ENCODE peak calls at places on chromosomes 4 and X, in seven cellular contexts. T is astrocyte of the cerebellum, C is brain microvascular endothelial cell, B is neural progenitor cell, E is GM13977, D is endothelial cell, Y is esophagus squamous epithelium. H is an unnamed sample.
A peak's percentile ranks its signal among the peaks of the same experiment; 100 is the strongest.

GRCh38 chr4:5361968-5362367 is 310.7 kb downstream of the STK32B start:
- DNase-seq in T (no peak), C (no peak), B (peak; percentile 60), E (no peak), D (peak; percentile 15), Y (no peak), H (no peak)

GRCh38 chr4:92184566-92184965 is 119.2 kb upstream of the GRID2 start:
- DNase-seq in T (no peak), C (no peak), B (no peak), E (no peak), D (no peak), Y (no peak), H (no peak)

GRCh38 chr4:149765630-149766029 is 50.0 kb downstream of the IQCM start:
- DNase-seq in T (peak; percentile 4), C (peak; percentile 54), B (no peak), E (no peak), D (no peak), Y (no peak), H (no peak)

GRCh38 chr4:89836031-89836777 is 757 bp downstream of the SNCA start:
- DNase-seq in T (no peak), C (no peak), B (peak; percentile 31), E (peak; percentile 15), D (peak; percentile 9), Y (no peak), H (no peak)

GRCh38 chr4:152065545-152065944 is 304.7 kb upstream of the GATB start:
- DNase-seq in T (no peak), C (no peak), B (no peak), E (no peak), D (no peak), Y (no peak), H (no peak)

GRCh38 chr4:72564184-72564583 is 4.8 kb downstream of the ADAMTS3 start:
- DNase-seq in T (no peak), C (no peak), B (no peak), E (no peak), D (no peak), Y (no peak), H (peak; percentile 44)

GRCh38 chrX:12245650-12246645 is 107.7 kb downstream of the FRMPD4 start:
- DNase-seq in T (peak; percentile 49), C (peak; percentile 73), B (no peak), E (no peak), D (no peak), Y (no peak), H (peak; percentile 30)

GRCh38 chr4:8544282-8544681 is 35.9 kb upstream of the GPR78 start:
- DNase-seq in T (no peak), C (no peak), B (no peak), E (no peak), D (no peak), Y (no peak), H (no peak)

GRCh38 chr4:158810487-158811215 is 41.8 kb downstream of the FNIP2 start:
- DNase-seq in T (peak; percentile 97), C (peak; percentile 98), B (peak; percentile 17), E (no peak), D (no peak), Y (no peak), H (peak; percentile 75)

GRCh38 chrX:72060196-72060974 is 71.3 kb downstream of the RTL5 start:
- DNase-seq in T (no peak), C (no peak), B (peak; percentile 90), E (no peak), D (peak; percentile 34), Y (no peak), H (no peak)

GRCh38 chrX:109533005-109533404 is 3.6 kb upstream of the NXT2 start:
- DNase-seq in T (no peak), C (no peak), B (no peak), E (no peak), D (no peak), Y (no peak), H (no peak)

GRCh38 chrX:53538781-53539180 is 104.6 kb upstream of the HSD17B10 start:
- DNase-seq in T (no peak), C (no peak), B (no peak), E (no peak), D (no peak), Y (no peak), H (no peak)

GRCh38 chr4:6902318-6903042 is 7.1 kb upstream of the TBC1D14 start:
- DNase-seq in T (no peak), C (no peak), B (no peak), E (no peak), D (no peak), Y (no peak), H (no peak)

GRCh38 chr4:183798249-183798920 is 106.7 kb upstream of the STOX2 start:
- DNase-seq in T (no peak), C (no peak), B (peak; percentile 42), E (no peak), D (peak; percentile 11), Y (no peak), H (no peak)

GRCh38 chrX:40040686-40041461 is 56.9 kb downstream of the BCOR start:
- DNase-seq in T (no peak), C (no peak), B (no peak), E (no peak), D (no peak), Y (no peak), H (no peak)

GRCh38 chr4:21304061-21304541 is 603.8 kb downstream of the PACRGL start:
- DNase-seq in T (no peak), C (no peak), B (peak; percentile 77), E (no peak), D (peak; percentile 64), Y (no peak), H (no peak)

GRCh38 chr4:34964613-34965012 is 1279.7 kb downstream of the ARAP2 start:
- DNase-seq in T (no peak), C (no peak), B (peak; percentile 49), E (no peak), D (no peak), Y (no peak), H (no peak)

GRCh38 chr4:88900432-88900831 is 156.6 kb downstream of the FAM13A start:
- DNase-seq in T (peak; percentile 28), C (peak; percentile 58), B (no peak), E (no peak), D (no peak), Y (no peak), H (peak; percentile 7)

GRCh38 chr4:71830497-71831178 is 46.8 kb upstream of the GC start:
- DNase-seq in T (no peak), C (no peak), B (no peak), E (no peak), D (no peak), Y (no peak), H (no peak)

GRCh38 chr4:47383829-47384427 is 79.6 kb downstream of the COMMD8 start:
- DNase-seq in T (peak; percentile 27), C (no peak), B (peak; percentile 39), E (peak; percentile 40), D (no peak), Y (no peak), H (no peak)

GRCh38 chrX:132226169-132226568 is 6.9 kb upstream of the RAP2C start:
- DNase-seq in T (no peak), C (no peak), B (no peak), E (no peak), D (no peak), Y (no peak), H (no peak)
- TF ChIP-seq CTCF in T (peak; percentile 28), C (peak; percentile 40), B (peak; percentile 51), E (peak; percentile 50), D (peak; percentile 59), Y (peak; percentile 27), H (peak; percentile 42)

GRCh38 chrX:130395341-130395740 is 6.4 kb upstream of the RBMX2 start:
- DNase-seq in T (no peak), C (no peak), B (no peak), E (no peak), D (no peak), Y (no peak), H (no peak)

GRCh38 chrX:130393451-130394074 is 8.1 kb upstream of the GPR119 start:
- DNase-seq in T (peak; percentile 22), C (peak; percentile 22), B (peak; percentile 65), E (no peak), D (peak; percentile 50), Y (no peak), H (peak; percentile 16)
- TF ChIP-seq CTCF in T (peak; percentile 76), C (peak; percentile 86), B (peak; percentile 68), E (peak; percentile 45), D (no peak), Y (peak; percentile 42), H (peak; percentile 89)

DNA sequence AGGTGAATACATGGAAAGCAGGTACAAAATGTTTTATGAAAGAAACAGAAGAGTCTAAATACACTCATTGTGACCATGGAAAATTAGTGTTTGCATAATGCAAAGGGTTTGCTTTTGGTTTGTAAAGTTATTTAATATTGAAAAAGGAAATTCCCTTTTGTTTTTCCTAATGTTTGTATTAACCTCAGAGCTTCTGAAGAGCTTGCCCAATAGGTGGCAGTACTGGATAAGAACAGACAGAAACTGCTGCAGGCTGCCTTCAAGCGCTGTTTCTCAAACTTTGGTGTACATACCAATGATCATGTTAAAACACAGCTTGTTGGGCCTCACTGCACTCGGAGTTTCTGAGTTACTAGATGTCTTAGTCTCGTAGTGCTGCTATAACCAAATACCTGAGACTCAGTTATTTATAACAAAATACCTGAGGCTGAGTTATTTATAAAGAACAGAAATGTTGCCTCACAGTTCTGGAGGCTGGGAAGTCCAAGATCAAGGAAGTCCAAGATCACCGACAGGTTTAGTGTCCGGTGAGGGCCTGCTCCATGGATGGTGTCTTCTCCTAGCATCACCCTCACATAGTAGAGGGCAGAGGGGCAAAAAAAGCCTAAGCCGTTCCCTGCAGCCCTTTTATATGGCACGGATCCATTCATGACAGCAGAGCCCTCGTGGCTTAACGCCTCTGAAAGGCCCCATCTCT is 54.2 kb downstream of the SUPT20HL2 start:
- DNase-seq in T (peak; percentile 62), C (peak; percentile 68), B (peak; percentile 79), E (peak; percentile 57), D (peak; percentile 15), Y (no peak), H (peak; percentile 60)
- TF ChIP-seq CTCF in T (peak; percentile 70), C (peak; percentile 80), B (peak; percentile 80), E (peak; percentile 59), D (no peak), Y (peak; percentile 61), H (peak; percentile 76)

GRCh38 chrX:112759512-112759911 is 79.8 kb upstream of the LHFPL1 start:
- DNase-seq in T (no peak), C (no peak), B (no peak), E (no peak), D (no peak), Y (no peak), H (no peak)

GRCh38 chrX:112761239-112762207 is 79.1 kb downstream of the AMOT start:
- DNase-seq in T (peak; percentile 2), C (no peak), B (no peak), E (peak; percentile 21), D (no peak), Y (no peak), H (no peak)

DNA sequence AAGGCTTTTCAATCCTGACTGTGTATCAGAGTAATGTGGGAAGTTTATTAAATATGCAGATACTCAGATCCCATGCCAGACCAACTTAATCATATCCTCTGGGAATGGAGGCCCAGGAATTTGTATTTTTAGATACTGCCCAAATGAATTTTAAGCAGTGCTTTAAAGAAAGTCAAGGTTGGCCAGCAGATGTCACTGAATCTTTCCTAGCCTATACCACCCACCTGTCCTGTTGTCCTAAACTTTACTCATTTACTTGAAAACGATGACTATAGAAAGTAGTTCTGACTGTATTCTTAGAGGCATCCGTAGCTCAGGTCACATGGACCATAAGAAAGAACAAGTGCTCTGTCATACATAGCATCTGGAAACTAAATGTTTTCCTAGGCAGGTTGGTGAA is 79.9 kb downstream of the AMOT start:
- DNase-seq in T (no peak), C (no peak), B (no peak), E (peak; percentile 12), D (no peak), Y (no peak), H (no peak)
- TF ChIP-seq CTCF in T (peak; percentile 12), C (no peak), B (no peak), E (peak; percentile 25), D (no peak), Y (no peak), H (no peak)